ENCODE peak calls at places on chromosome 13, in eight cellular contexts. One of them, this sample, is unnamed.

GRCh38 chr13:45368571-45368970 is 27.6 kb upstream of the TPT1 start:
- DNase-seq in NAMALWA: no peak
- DNase-seq in lung: no peak
- DNase-seq in NCI-H2081: no peak
- DNase-seq in caudate nucleus: no peak
- DNase-seq in T-helper 9 cell: no peak
- DNase-seq in progenitor cell of endocrine pancreas: no peak
- DNase-seq in stimulated activated CD8-positive, alpha-beta memory T cell treated with anti-CD3 and anti-CD28 coated beads, Interleukin-7, amount 100 ng/mL, for 1 hour: no peak
- DNase-seq in this sample: no peak

GRCh38 chr13:23460921-23461320 is 27.4 kb upstream of the SACS start:
- DNase-seq in NCI-H2081: no peak
- DNase-seq in T-helper 9 cell: no peak
- DNase-seq in caudate nucleus: no peak
- DNase-seq in lung: no peak
- DNase-seq in NAMALWA: no peak
- DNase-seq in progenitor cell of endocrine pancreas: no peak
- DNase-seq in stimulated activated CD8-positive, alpha-beta memory T cell treated with anti-CD3 and anti-CD28 coated beads, Interleukin-7, amount 100 ng/mL, for 1 hour: no peak
- DNase-seq in this sample: no peak

GRCh38 chr13:32314968-32315254 is 252 bp downstream of the ZAR1L start:
- DNase-seq in T-helper 9 cell: peak; percentile 38
- DNase-seq in caudate nucleus: no peak
- DNase-seq in NAMALWA: peak; percentile 86
- DNase-seq in progenitor cell of endocrine pancreas: no peak
- DNase-seq in stimulated activated CD8-positive, alpha-beta memory T cell treated with anti-CD3 and anti-CD28 coated beads, Interleukin-7, amount 100 ng/mL, for 1 hour: peak; percentile 24
- DNase-seq in lung: peak; percentile 51
- DNase-seq in NCI-H2081: no peak
- DNase-seq in this sample: no peak

GRCh38 chr13:111283991-111284390 is 36.5 kb upstream of the TEX29 start:
- DNase-seq in T-helper 9 cell: no peak
- DNase-seq in stimulated activated CD8-positive, alpha-beta memory T cell treated with anti-CD3 and anti-CD28 coated beads, Interleukin-7, amount 100 ng/mL, for 1 hour: no peak
- DNase-seq in NAMALWA: no peak
- DNase-seq in progenitor cell of endocrine pancreas: no peak
- DNase-seq in NCI-H2081: no peak
- DNase-seq in lung: peak; percentile 15
- DNase-seq in caudate nucleus: no peak
- DNase-seq in this sample: no peak

GRCh38 chr13:51785592-51786424 is 18.2 kb downstream of the DHRS12 start:
- DNase-seq in T-helper 9 cell: no peak
- DNase-seq in caudate nucleus: no peak
- DNase-seq in NCI-H2081: peak; percentile 49
- DNase-seq in stimulated activated CD8-positive, alpha-beta memory T cell treated with anti-CD3 and anti-CD28 coated beads, Interleukin-7, amount 100 ng/mL, for 1 hour: no peak
- DNase-seq in NAMALWA: no peak
- DNase-seq in lung: no peak
- DNase-seq in progenitor cell of endocrine pancreas: no peak
- DNase-seq in this sample: peak; percentile 23

GRCh38 chr13:26682606-26683005 is 78.0 kb downstream of the GPR12 start:
- DNase-seq in caudate nucleus: no peak
- DNase-seq in progenitor cell of endocrine pancreas: no peak
- DNase-seq in NCI-H2081: no peak
- DNase-seq in T-helper 9 cell: no peak
- DNase-seq in lung: no peak
- DNase-seq in stimulated activated CD8-positive, alpha-beta memory T cell treated with anti-CD3 and anti-CD28 coated beads, Interleukin-7, amount 100 ng/mL, for 1 hour: no peak
- DNase-seq in NAMALWA: no peak
- DNase-seq in this sample: no peak

GRCh38 chr13:59745395-59745788 is 418.3 kb downstream of the DIAPH3 start:
- DNase-seq in T-helper 9 cell: no peak
- DNase-seq in lung: no peak
- DNase-seq in NAMALWA: no peak
- DNase-seq in stimulated activated CD8-positive, alpha-beta memory T cell treated with anti-CD3 and anti-CD28 coated beads, Interleukin-7, amount 100 ng/mL, for 1 hour: no peak
- DNase-seq in caudate nucleus: no peak
- DNase-seq in NCI-H2081: no peak
- DNase-seq in progenitor cell of endocrine pancreas: no peak
- DNase-seq in this sample: no peak

GRCh38 chr13:107767119-107767518 is 448.2 kb downstream of the LIG4 start:
- DNase-seq in lung: no peak
- DNase-seq in T-helper 9 cell: no peak
- DNase-seq in stimulated activated CD8-positive, alpha-beta memory T cell treated with anti-CD3 and anti-CD28 coated beads, Interleukin-7, amount 100 ng/mL, for 1 hour: no peak
- DNase-seq in caudate nucleus: no peak
- DNase-seq in progenitor cell of endocrine pancreas: no peak
- DNase-seq in NAMALWA: no peak
- DNase-seq in NCI-H2081: peak; percentile 74
- DNase-seq in this sample: peak; percentile 21

GRCh38 chr13:73943137-73943964 is 190.9 kb downstream of the KLF12 start:
- DNase-seq in NCI-H2081: no peak
- DNase-seq in progenitor cell of endocrine pancreas: no peak
- DNase-seq in NAMALWA: no peak
- DNase-seq in caudate nucleus: no peak
- DNase-seq in T-helper 9 cell: no peak
- DNase-seq in stimulated activated CD8-positive, alpha-beta memory T cell treated with anti-CD3 and anti-CD28 coated beads, Interleukin-7, amount 100 ng/mL, for 1 hour: no peak
- DNase-seq in lung: no peak
- DNase-seq in this sample: no peak

GRCh38 chr13:112346173-112346898 is 29.8 kb upstream of the SPACA7 start:
- DNase-seq in caudate nucleus: no peak
- DNase-seq in lung: no peak
- DNase-seq in NCI-H2081: peak; percentile 86
- DNase-seq in stimulated activated CD8-positive, alpha-beta memory T cell treated with anti-CD3 and anti-CD28 coated beads, Interleukin-7, amount 100 ng/mL, for 1 hour: no peak
- DNase-seq in T-helper 9 cell: no peak
- DNase-seq in NAMALWA: no peak
- DNase-seq in progenitor cell of endocrine pancreas: no peak
- DNase-seq in this sample: peak; percentile 83

GRCh38 chr13:34941835-34942731 is at the start of gene NBEA:
- DNase-seq in lung: peak; percentile 77
- DNase-seq in T-helper 9 cell: peak; percentile 37
- DNase-seq in progenitor cell of endocrine pancreas: peak; percentile 87
- DNase-seq in caudate nucleus: peak; percentile 57
- DNase-seq in NAMALWA: peak; percentile 86
- DNase-seq in stimulated activated CD8-positive, alpha-beta memory T cell treated with anti-CD3 and anti-CD28 coated beads, Interleukin-7, amount 100 ng/mL, for 1 hour: peak; percentile 40
- DNase-seq in NCI-H2081: peak; percentile 85
- DNase-seq in this sample: peak; percentile 44

GRCh38 chr13:106284358-106284757 is 251.1 kb downstream of the EFNB2 start:
- DNase-seq in stimulated activated CD8-positive, alpha-beta memory T cell treated with anti-CD3 and anti-CD28 coated beads, Interleukin-7, amount 100 ng/mL, for 1 hour: no peak
- DNase-seq in progenitor cell of endocrine pancreas: no peak
- DNase-seq in NAMALWA: no peak
- DNase-seq in lung: no peak
- DNase-seq in caudate nucleus: no peak
- DNase-seq in T-helper 9 cell: no peak
- DNase-seq in NCI-H2081: no peak
- DNase-seq in this sample: no peak

GRCh38 chr13:110455941-110456340 is 105.6 kb downstream of the RAB20 start:
- DNase-seq in NAMALWA: peak; percentile 94
- DNase-seq in lung: peak; percentile 79
- DNase-seq in progenitor cell of endocrine pancreas: peak; percentile 53
- DNase-seq in caudate nucleus: peak; percentile 58
- DNase-seq in stimulated activated CD8-positive, alpha-beta memory T cell treated with anti-CD3 and anti-CD28 coated beads, Interleukin-7, amount 100 ng/mL, for 1 hour: peak; percentile 20
- DNase-seq in NCI-H2081: peak; percentile 77
- DNase-seq in T-helper 9 cell: peak; percentile 29
- DNase-seq in this sample: peak; percentile 34

GRCh38 chr13:94121686-94122085 is 357.8 kb downstream of the DCT start:
- DNase-seq in NCI-H2081: no peak
- DNase-seq in progenitor cell of endocrine pancreas: no peak
- DNase-seq in lung: no peak
- DNase-seq in NAMALWA: no peak
- DNase-seq in stimulated activated CD8-positive, alpha-beta memory T cell treated with anti-CD3 and anti-CD28 coated beads, Interleukin-7, amount 100 ng/mL, for 1 hour: no peak
- DNase-seq in T-helper 9 cell: no peak
- DNase-seq in caudate nucleus: no peak
- DNase-seq in this sample: no peak

GRCh38 chr13:51267581-51267980 is 45.4 kb downstream of the FAM124A start:
- DNase-seq in stimulated activated CD8-positive, alpha-beta memory T cell treated with anti-CD3 and anti-CD28 coated beads, Interleukin-7, amount 100 ng/mL, for 1 hour: no peak
- DNase-seq in caudate nucleus: no peak
- DNase-seq in NAMALWA: no peak
- DNase-seq in lung: no peak
- DNase-seq in T-helper 9 cell: no peak
- DNase-seq in progenitor cell of endocrine pancreas: no peak
- DNase-seq in NCI-H2081: no peak
- DNase-seq in this sample: no peak

GRCh38 chr13:112252744-112253590 is 123.2 kb upstream of the SPACA7 start:
- DNase-seq in NCI-H2081: no peak
- DNase-seq in stimulated activated CD8-positive, alpha-beta memory T cell treated with anti-CD3 and anti-CD28 coated beads, Interleukin-7, amount 100 ng/mL, for 1 hour: no peak
- DNase-seq in lung: peak; percentile 23
- DNase-seq in NAMALWA: no peak
- DNase-seq in progenitor cell of endocrine pancreas: no peak
- DNase-seq in caudate nucleus: no peak
- DNase-seq in T-helper 9 cell: no peak
- DNase-seq in this sample: no peak

GRCh38 chr13:71034018-71034417 is 833.0 kb downstream of the DACH1 start:
- DNase-seq in caudate nucleus: no peak
- DNase-seq in T-helper 9 cell: no peak
- DNase-seq in NCI-H2081: no peak
- DNase-seq in stimulated activated CD8-positive, alpha-beta memory T cell treated with anti-CD3 and anti-CD28 coated beads, Interleukin-7, amount 100 ng/mL, for 1 hour: no peak
- DNase-seq in NAMALWA: no peak
- DNase-seq in lung: no peak
- DNase-seq in progenitor cell of endocrine pancreas: no peak
- DNase-seq in this sample: no peak

This sample was measured in NCI-H1436 treated with DMSO at 0.1 percent for 48 hours.